ENCODE peak calls at places on chromosomes 4 and X, in seven cellular contexts. One of them, this sample, is unnamed.

GRCh38 chrX:10208281-10208856 is 51.6 kb downstream of the CLCN4 start:
- DNase-seq in HCT116: no peak
- DNase-seq in GM12878: no peak
- DNase-seq in K562: no peak
- DNase-seq in SK-N-SH: no peak
- DNase-seq in H1: no peak
- DNase-seq in HepG2: no peak
- DNase-seq in this sample: peak

GRCh38 chr4:76275486-76276126 is 24.1 kb downstream of the FAM47E start:
- DNase-seq in K562: no peak
- DNase-seq in SK-N-SH: no peak
- DNase-seq in H1: no peak
- DNase-seq in GM12878: no peak
- DNase-seq in HepG2: peak
- DNase-seq in HCT116: no peak
- DNase-seq in this sample: no peak

GRCh38 chr4:41748788-41749445 is 392 bp upstream of the PHOX2B start:
- DNase-seq in GM12878: no peak
- DNase-seq in H1: peak
- DNase-seq in SK-N-SH: peak
- DNase-seq in K562: no peak
- DNase-seq in HepG2: no peak
- DNase-seq in HCT116: no peak
- DNase-seq in this sample: no peak

GRCh38 chrX:54452920-54453319 is 12.7 kb downstream of the TSR2 start:
- DNase-seq in SK-N-SH: peak
- DNase-seq in K562: peak
- DNase-seq in GM12878: no peak
- DNase-seq in H1: no peak
- DNase-seq in HepG2: peak
- DNase-seq in HCT116: no peak
- DNase-seq in this sample: no peak

GRCh38 chr4:138192113-138192512 is 50.0 kb downstream of the SLC7A11 start:
- DNase-seq in HepG2: peak
- DNase-seq in H1: no peak
- DNase-seq in SK-N-SH: no peak
- DNase-seq in HCT116: peak
- DNase-seq in GM12878: no peak
- DNase-seq in K562: peak
- DNase-seq in this sample: no peak

GRCh38 chrX:15206306-15206705 is 63.6 kb downstream of the ASB9 start:
- DNase-seq in H1: no peak
- DNase-seq in HepG2: no peak
- DNase-seq in GM12878: no peak
- DNase-seq in K562: no peak
- DNase-seq in SK-N-SH: no peak
- DNase-seq in HCT116: no peak
- DNase-seq in this sample: no peak

GRCh38 chr4:123699823-123700822 is 303.5 kb downstream of the SPRY1 start:
- DNase-seq in SK-N-SH: no peak
- DNase-seq in HCT116: no peak
- DNase-seq in H1: no peak
- DNase-seq in HepG2: peak
- DNase-seq in K562: no peak
- DNase-seq in GM12878: no peak
- DNase-seq in this sample: no peak

GRCh38 chr4:8081621-8082516 is 76.7 kb downstream of the ABLIM2 start:
- DNase-seq in HepG2: no peak
- DNase-seq in H1: no peak
- DNase-seq in GM12878: no peak
- DNase-seq in SK-N-SH: no peak
- DNase-seq in K562: no peak
- DNase-seq in HCT116: no peak
- DNase-seq in this sample: no peak

GRCh38 chrX:108699368-108699767 is 37.0 kb downstream of the IRS4 start:
- DNase-seq in H1: no peak
- DNase-seq in GM12878: peak
- DNase-seq in K562: peak
- DNase-seq in HepG2: peak
- DNase-seq in SK-N-SH: peak
- DNase-seq in HCT116: peak
- DNase-seq in this sample: peak

GRCh38 chr4:170025523-170026252 is 507 bp downstream of the MFAP3L start:
- DNase-seq in SK-N-SH: peak
- DNase-seq in HCT116: no peak
- DNase-seq in HepG2: no peak
- DNase-seq in H1: peak
- DNase-seq in K562: no peak
- DNase-seq in GM12878: no peak
- DNase-seq in this sample: peak

GRCh38 chr4:110503588-110504435 is 27.9 kb downstream of the ENPEP start:
- DNase-seq in SK-N-SH: no peak
- DNase-seq in H1: no peak
- DNase-seq in HCT116: no peak
- DNase-seq in HepG2: no peak
- DNase-seq in GM12878: no peak
- DNase-seq in K562: no peak
- DNase-seq in this sample: no peak

GRCh38 chrX:72124540-72125201 is 7.0 kb downstream of the RTL5 start:
- DNase-seq in SK-N-SH: no peak
- DNase-seq in K562: no peak
- DNase-seq in HepG2: no peak
- DNase-seq in GM12878: no peak
- DNase-seq in H1: no peak
- DNase-seq in HCT116: no peak
- DNase-seq in this sample: no peak

GRCh38 chr4:7358100-7358735 is 76.5 kb downstream of the PSAPL1 start:
- DNase-seq in H1: no peak
- DNase-seq in GM12878: no peak
- DNase-seq in HepG2: no peak
- DNase-seq in HCT116: peak
- DNase-seq in K562: no peak
- DNase-seq in SK-N-SH: no peak
- DNase-seq in this sample: no peak

GRCh38 chrX:15973299-15973698 is 118.7 kb upstream of the AP1S2 start:
- DNase-seq in GM12878: peak
- DNase-seq in K562: peak
- DNase-seq in H1: no peak
- DNase-seq in HCT116: peak
- DNase-seq in SK-N-SH: peak
- DNase-seq in HepG2: peak
- DNase-seq in this sample: no peak

GRCh38 chr4:24704152-24704551 is 91.2 kb upstream of the SOD3 start:
- DNase-seq in HCT116: no peak
- DNase-seq in H1: peak
- DNase-seq in K562: no peak
- DNase-seq in SK-N-SH: no peak
- DNase-seq in GM12878: no peak
- DNase-seq in HepG2: no peak
- DNase-seq in this sample: no peak

GRCh38 chrX:68894142-68894512 is 65.3 kb downstream of the EFNB1 start:
- DNase-seq in K562: no peak
- DNase-seq in HepG2: no peak
- DNase-seq in SK-N-SH: peak
- DNase-seq in H1: no peak
- DNase-seq in HCT116: no peak
- DNase-seq in GM12878: no peak
- DNase-seq in this sample: no peak

GRCh38 chrX:123184199-123184857 is at the start of gene GRIA3:
- DNase-seq in H1: peak
- DNase-seq in HCT116: no peak
- DNase-seq in HepG2: no peak
- DNase-seq in K562: no peak
- DNase-seq in GM12878: no peak
- DNase-seq in SK-N-SH: peak
- DNase-seq in this sample: no peak

GRCh38 chr4:19025031-19025430 is 1003.5 kb upstream of the LCORL start:
- DNase-seq in GM12878: no peak
- DNase-seq in HepG2: no peak
- DNase-seq in K562: no peak
- DNase-seq in H1: no peak
- DNase-seq in SK-N-SH: no peak
- DNase-seq in HCT116: no peak
- DNase-seq in this sample: no peak

GRCh38 chr4:152146244-152146643 is 385.4 kb upstream of the GATB start:
- DNase-seq in HCT116: no peak
- DNase-seq in K562: no peak
- DNase-seq in SK-N-SH: no peak
- DNase-seq in H1: no peak
- DNase-seq in GM12878: no peak
- DNase-seq in HepG2: no peak
- DNase-seq in this sample: no peak

GRCh38 chr4:113455081-113455480 is 306.5 kb downstream of the CAMK2D start:
- DNase-seq in K562: no peak
- DNase-seq in GM12878: no peak
- DNase-seq in HepG2: no peak
- DNase-seq in SK-N-SH: no peak
- DNase-seq in HCT116: no peak
- DNase-seq in H1: no peak
- DNase-seq in this sample: no peak

DNA sequence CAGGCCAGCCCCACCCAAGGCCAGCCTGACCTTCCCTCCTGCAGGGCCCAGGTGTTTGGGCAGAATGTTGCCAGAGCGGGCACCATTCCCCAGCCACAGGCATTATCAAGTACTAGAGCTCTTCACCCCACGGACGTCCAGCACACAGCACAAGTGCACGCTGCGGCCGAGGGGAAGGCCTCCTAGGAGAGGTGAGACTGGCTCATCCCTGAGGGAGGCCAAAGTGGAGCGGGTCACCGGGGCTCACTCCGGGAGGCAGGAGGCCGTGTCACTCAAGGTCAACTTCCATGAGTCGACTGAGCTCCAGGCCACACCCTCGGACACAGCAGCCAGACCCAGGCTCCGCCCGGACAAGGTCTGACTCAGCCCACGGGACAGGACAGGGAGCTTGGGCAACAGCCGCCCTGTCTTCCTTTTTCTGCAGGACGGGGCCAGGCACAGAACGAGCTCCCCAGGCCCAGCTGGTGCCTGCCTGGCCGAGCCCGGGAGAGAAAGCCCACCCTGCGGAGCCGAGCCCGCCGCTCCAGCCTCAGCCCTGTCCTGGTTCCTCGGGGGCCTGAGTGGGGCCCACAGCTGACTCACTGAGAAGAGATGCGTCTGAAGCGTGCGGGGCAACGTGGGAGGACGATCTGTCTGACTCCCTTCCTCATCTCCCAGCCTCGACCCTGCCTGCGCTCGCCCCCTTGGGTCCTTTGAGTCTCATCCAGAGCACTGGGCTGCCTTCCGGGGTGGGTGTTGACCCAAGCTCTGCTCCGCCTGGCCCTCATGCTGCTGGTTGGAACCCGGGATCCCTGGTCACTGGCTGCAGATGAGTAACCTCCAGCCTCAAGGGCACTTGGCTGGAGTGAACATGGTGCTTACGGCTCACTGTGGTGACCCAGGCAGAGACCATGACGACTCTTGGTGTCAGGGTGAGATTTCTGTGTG is 1.6 kb downstream of the SLC49A3 start:
- DNase-seq in H1: no peak
- DNase-seq in HepG2: peak
- DNase-seq in GM12878: no peak
- DNase-seq in HCT116: peak
- DNase-seq in K562: peak
- DNase-seq in SK-N-SH: peak
- DNase-seq in this sample: peak
- TF ChIP-seq JUND in H1: no peak
- TF ChIP-seq JUND in HepG2: peak
- TF ChIP-seq JUND in GM12878: no peak
- TF ChIP-seq JUND in HCT116: no peak
- TF ChIP-seq JUND in K562: peak
- TF ChIP-seq JUND in SK-N-SH: peak
- TF ChIP-seq JUND in this sample: no peak

DNA sequence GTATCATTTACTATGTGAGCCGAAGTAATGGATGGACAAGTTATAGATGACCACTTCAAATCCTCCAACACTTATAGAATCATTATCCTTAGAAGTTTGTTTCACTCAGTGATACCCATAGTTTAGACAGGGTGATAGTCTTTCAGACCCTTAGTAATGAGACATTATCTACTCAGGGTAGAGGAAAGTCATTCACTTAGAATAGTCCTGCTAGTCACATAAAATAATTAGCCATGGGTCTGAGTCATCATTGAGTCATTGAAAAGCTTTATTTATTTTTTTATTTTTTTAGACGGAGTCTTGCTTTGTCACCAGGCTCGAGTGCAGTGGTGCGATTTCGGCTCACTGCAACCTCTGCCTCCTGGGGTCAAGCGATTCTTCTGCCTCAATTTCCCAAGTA is 321.7 kb upstream of the FSTL5 start:
- DNase-seq in GM12878: no peak
- DNase-seq in K562: no peak
- DNase-seq in HCT116: no peak
- DNase-seq in H1: no peak
- DNase-seq in SK-N-SH: no peak
- DNase-seq in HepG2: no peak
- DNase-seq in this sample: no peak
- TF ChIP-seq JUND in GM12878: no peak
- TF ChIP-seq JUND in K562: no peak
- TF ChIP-seq JUND in HCT116: peak
- TF ChIP-seq JUND in H1: no peak
- TF ChIP-seq JUND in SK-N-SH: no peak
- TF ChIP-seq JUND in HepG2: no peak
- TF ChIP-seq JUND in this sample: no peak

GRCh38 chrX:70044541-70045245 is 5.0 kb downstream of the AWAT2 start:
- DNase-seq in H1: no peak
- DNase-seq in K562: no peak
- DNase-seq in HepG2: no peak
- DNase-seq in GM12878: no peak
- DNase-seq in HCT116: no peak
- DNase-seq in SK-N-SH: no peak
- DNase-seq in this sample: no peak

GRCh38 chrX:70052895-70053615 is 3.3 kb upstream of the AWAT2 start:
- DNase-seq in GM12878: no peak
- DNase-seq in H1: no peak
- DNase-seq in HepG2: no peak
- DNase-seq in SK-N-SH: no peak
- DNase-seq in K562: no peak
- DNase-seq in HCT116: no peak
- DNase-seq in this sample: no peak

GRCh38 chrX:70046978-70047377 is 2.8 kb downstream of the AWAT2 start:
- DNase-seq in GM12878: no peak
- DNase-seq in HCT116: no peak
- DNase-seq in K562: no peak
- DNase-seq in H1: no peak
- DNase-seq in HepG2: no peak
- DNase-seq in SK-N-SH: no peak
- DNase-seq in this sample: no peak

GRCh38 chrX:70049925-70050324 is at the start of gene AWAT2:
- DNase-seq in H1: no peak
- DNase-seq in SK-N-SH: no peak
- DNase-seq in HepG2: no peak
- DNase-seq in HCT116: no peak
- DNase-seq in GM12878: no peak
- DNase-seq in K562: no peak
- DNase-seq in this sample: no peak

GRCh38 chrX:70049406-70049805 is 332 bp downstream of the AWAT2 start:
- DNase-seq in HepG2: no peak
- DNase-seq in H1: no peak
- DNase-seq in K562: no peak
- DNase-seq in HCT116: no peak
- DNase-seq in GM12878: no peak
- DNase-seq in SK-N-SH: no peak
- DNase-seq in this sample: no peak
- TF ChIP-seq JUND in HepG2: no peak
- TF ChIP-seq JUND in H1: no peak
- TF ChIP-seq JUND in K562: no peak
- TF ChIP-seq JUND in HCT116: no peak
- TF ChIP-seq JUND in GM12878: no peak
- TF ChIP-seq JUND in SK-N-SH: no peak
- TF ChIP-seq JUND in this sample: no peak

GRCh38 chr4:15754323-15754722 is 23.8 kb upstream of the CD38 start:
- DNase-seq in SK-N-SH: no peak
- DNase-seq in HepG2: no peak
- DNase-seq in K562: no peak
- DNase-seq in H1: no peak
- DNase-seq in GM12878: no peak
- DNase-seq in HCT116: no peak
- DNase-seq in this sample: no peak
- TF ChIP-seq JUND in SK-N-SH: no peak
- TF ChIP-seq JUND in HepG2: no peak
- TF ChIP-seq JUND in K562: no peak
- TF ChIP-seq JUND in H1: no peak
- TF ChIP-seq JUND in GM12878: no peak
- TF ChIP-seq JUND in HCT116: no peak
- TF ChIP-seq JUND in this sample: no peak